ENCODE peak calls at places on chromosomes 7 and 10, in six cellular contexts. L is tibial artery, A is heart right ventricle, E is fibroblast of pulmonary artery, Z is colonic mucosa, J is left lung. T is an unnamed sample.

GRCh38 chr7:6273380-6273837 is 985 bp upstream of the CYTH3 start:
- DNase-seq in E (no peak), J (no peak), L (no peak), Z (peak; percentile 91), A (no peak), T (no peak)

GRCh38 chr10:88913157-88913556 is 33.1 kb downstream of the STAMBPL1 start:
- DNase-seq in A (no peak), J (no peak), L (no peak), E (no peak), Z (no peak), T (no peak)

GRCh38 chr7:119974972-119975371 is 298.0 kb upstream of the KCND2 start:
- DNase-seq in Z (no peak), A (no peak), L (no peak), J (no peak), E (peak; percentile 11), T (no peak)

GRCh38 chr10:83254698-83255097 is 884.6 kb upstream of the GHITM start:
- DNase-seq in E (no peak), Z (no peak), J (no peak), A (no peak), L (no peak), T (no peak)

GRCh38 chr7:145050415-145050814 is 214.6 kb upstream of the TPK1 start:
- DNase-seq in J (no peak), E (no peak), L (no peak), Z (no peak), A (no peak), T (no peak)

GRCh38 chr10:99854860-99855259 is 72.4 kb downstream of the ABCC2 start:
- DNase-seq in L (peak; percentile 43), Z (no peak), E (peak; percentile 91), J (no peak), A (peak; percentile 38), T (no peak)

GRCh38 chr7:110839866-110840265 is 251.1 kb upstream of the LRRN3 start:
- DNase-seq in E (peak; percentile 78), A (peak; percentile 32), L (no peak), Z (no peak), J (no peak), T (no peak)

GRCh38 chr10:43111101-43111500 is 27.1 kb upstream of the CSGALNACT2 start:
- DNase-seq in E (no peak), A (no peak), J (no peak), Z (no peak), L (no peak), T (no peak)

GRCh38 chr7:128904381-128905197 is 5.9 kb downstream of the KCP start:
- DNase-seq in J (no peak), L (peak; percentile 10), E (peak; percentile 72), A (no peak), Z (no peak), T (no peak)

GRCh38 chr10:98446656-98447221 is at the start of gene HPS1:
- DNase-seq in E (peak; percentile 73), Z (peak; percentile 86), J (peak; percentile 87), L (peak; percentile 78), A (peak; percentile 79), T (peak; percentile 93)

GRCh38 chr7:75905785-75906604 is 9.0 kb upstream of the POR start:
- DNase-seq in Z (peak; percentile 27), J (peak; percentile 86), E (peak; percentile 81), A (peak; percentile 25), L (peak; percentile 82), T (no peak)

DNA sequence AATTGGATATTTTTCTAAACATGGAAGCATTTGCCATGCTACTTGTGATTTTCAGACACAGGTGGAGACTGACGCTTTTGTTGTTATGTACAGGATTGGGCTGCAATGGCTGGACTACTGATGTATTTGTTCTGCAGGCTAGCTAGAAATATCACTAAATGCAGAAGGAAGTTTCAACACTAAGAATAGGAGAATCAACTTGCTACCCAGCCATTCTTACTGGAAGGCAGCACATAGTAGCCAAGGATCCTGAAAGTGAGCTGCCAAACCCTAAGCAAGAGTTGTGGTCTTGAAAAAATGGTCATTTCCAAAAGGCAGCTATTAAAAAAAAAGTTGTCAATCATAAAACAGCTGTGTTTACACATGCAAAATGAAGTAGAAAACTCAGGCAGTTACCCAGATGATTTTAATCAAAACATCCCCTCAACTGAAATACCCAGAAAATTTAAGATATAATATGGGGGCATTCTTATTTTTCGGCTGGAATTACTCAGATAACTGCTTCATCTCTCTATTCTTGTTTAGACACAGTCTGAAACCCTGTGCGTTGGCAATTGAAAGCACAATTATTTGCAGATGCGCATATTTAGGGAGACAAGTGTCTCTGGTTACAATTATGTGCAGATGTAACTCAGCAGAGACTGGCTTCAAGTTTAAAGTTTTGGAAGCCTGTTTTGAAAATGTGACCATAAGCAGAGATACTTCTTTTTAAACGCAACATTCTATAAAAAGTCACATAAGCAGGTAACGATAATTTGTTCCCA is 31.2 kb downstream of the GFRA1 start:
- DNase-seq in E (no peak), L (no peak), A (no peak), J (no peak), Z (no peak), T (no peak)
- TF ChIP-seq CTCF in E (no peak), L (no peak), A (no peak), J (no peak), Z (no peak), T (no peak)

DNA sequence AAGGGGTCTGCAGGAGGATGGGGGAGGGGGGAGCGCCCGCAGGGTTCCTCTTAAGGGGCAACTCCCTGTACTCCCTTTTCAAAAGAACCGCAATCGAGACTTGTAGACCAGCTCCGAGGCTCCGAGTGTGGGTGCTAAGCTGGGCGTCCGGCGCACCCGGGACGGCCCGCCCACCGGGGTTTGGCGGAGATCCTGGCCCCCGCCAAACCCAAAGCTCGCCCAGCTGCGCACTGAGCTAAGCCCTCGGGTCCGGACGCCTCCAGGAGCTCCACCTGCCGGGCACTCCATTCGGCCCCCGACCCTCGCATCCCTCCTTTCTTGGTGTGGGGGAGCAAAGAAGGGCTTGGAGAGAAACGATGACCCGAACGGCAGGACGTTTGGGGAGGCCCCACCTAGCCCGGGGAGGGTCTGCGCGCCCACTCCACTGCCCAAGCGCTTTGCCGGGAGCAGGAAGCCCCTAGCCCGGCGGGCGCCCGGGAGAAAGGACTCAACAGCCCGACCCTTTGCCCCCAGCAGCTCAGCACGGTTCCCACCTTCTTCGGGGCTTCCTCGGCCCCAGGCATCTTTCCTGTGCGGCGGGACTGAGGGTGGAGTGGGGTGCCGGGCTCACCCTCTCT is 649 bp downstream of the AFAP1L2 start:
- DNase-seq in E (no peak), Z (peak; percentile 34), L (no peak), J (no peak), A (no peak), T (no peak)
- TF ChIP-seq CTCF in E (peak; percentile 2), Z (no peak), L (no peak), J (peak; percentile 11), A (peak; percentile 55), T (peak; percentile 43)

GRCh38 chr7:44257618-44258422 is 57.0 kb downstream of the YKT6 start:
- DNase-seq in E (peak; percentile 91), Z (peak; percentile 32), A (peak; percentile 83), J (peak; percentile 70), L (peak; percentile 55), T (no peak)
- TF ChIP-seq CTCF in E (no peak), Z (no peak), A (peak; percentile 47), J (no peak), L (no peak), T (no peak)

GRCh38 chr10:64379898-64380297 is 858.7 kb downstream of the REEP3 start:
- DNase-seq in A (no peak), L (no peak), J (no peak), Z (peak; percentile 21), E (no peak), T (no peak)
- TF ChIP-seq CTCF in A (no peak), L (no peak), J (no peak), Z (peak; percentile 23), E (no peak), T (no peak)

GRCh38 chr7:106039486-106040060 is 72.5 kb downstream of the SYPL1 start:
- DNase-seq in Z (no peak), J (no peak), A (no peak), E (peak; percentile 69), L (peak; percentile 39), T (no peak)
- TF ChIP-seq CTCF in Z (no peak), J (no peak), A (no peak), E (no peak), L (no peak), T (peak; percentile 25)

DNA sequence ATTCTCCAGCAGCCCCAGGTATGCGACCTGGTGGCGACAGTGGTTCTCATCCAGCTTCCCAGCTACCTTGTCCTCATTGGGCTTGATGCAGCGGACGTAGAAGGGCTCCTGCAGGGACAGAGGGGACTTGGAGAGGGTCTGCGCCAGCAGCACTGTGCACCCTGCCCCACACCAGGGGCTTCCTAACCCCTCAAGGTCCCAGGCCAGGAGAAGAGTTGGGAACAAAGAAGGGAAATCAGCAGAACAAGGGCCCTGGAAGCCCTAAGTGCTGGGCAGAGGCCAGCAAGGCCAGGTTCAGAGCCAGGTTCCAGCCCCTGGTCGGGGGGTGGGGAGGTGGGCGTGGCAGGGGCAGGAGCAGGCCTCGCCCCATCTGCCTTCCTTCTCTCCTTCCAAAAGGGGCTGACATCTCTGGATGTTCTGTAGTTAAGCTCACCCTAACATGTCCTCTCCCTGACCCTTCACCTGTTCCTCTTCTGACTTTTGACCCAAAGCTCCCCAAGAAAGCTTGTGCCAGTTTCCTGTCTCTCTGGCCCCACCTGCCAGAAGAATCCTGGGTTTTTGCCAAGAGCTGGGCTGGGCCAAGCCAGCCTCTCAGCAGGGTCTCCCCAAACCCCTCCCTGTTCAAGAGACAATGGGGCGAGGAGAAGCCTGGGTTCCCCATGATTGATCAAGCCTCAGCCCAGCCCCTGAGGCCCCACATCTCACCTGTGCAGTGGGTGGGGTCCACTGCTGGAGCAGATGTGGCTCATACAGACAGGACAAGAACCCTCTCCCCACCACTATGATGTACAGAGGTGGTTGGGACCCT is 11.9 kb downstream of the MYO1G start:
- DNase-seq in E (no peak), Z (no peak), L (no peak), J (no peak), A (no peak), T (no peak)
- TF ChIP-seq CTCF in E (no peak), Z (no peak), L (no peak), J (no peak), A (no peak), T (no peak)

GRCh38 chr7:158740657-158741293 is 36.2 kb upstream of the NCAPG2 start:
- DNase-seq in L (no peak), J (no peak), E (peak; percentile 98), Z (no peak), A (peak; percentile 32), T (peak; percentile 69)
- TF ChIP-seq CTCF in L (no peak), J (no peak), E (peak; percentile 32), Z (no peak), A (no peak), T (no peak)

T was measured in osteocyte.